ENCODE peak calls at places on chromosomes 7 and 10, in four cellular contexts. C is IMR-90, Y is neuronal stem cell, K is mesenchymal stem cell. V is an unnamed sample.

GRCh38 chr7:47596502-47597202 is 14.7 kb upstream of the TNS3 start:
- DNase-seq in K (peak), C (no peak), Y (no peak), V (no peak)

GRCh38 chr10:26441491-26442214 is 3.5 kb downstream of the APBB1IP start:
- DNase-seq in C (no peak), K (no peak), Y (no peak), V (no peak)

GRCh38 chr7:44565097-44565794 is 8.5 kb downstream of the DDX56 start:
- DNase-seq in K (peak), C (peak), Y (peak), V (peak)

GRCh38 chr7:14199336-14199735 is 209.9 kb upstream of the ETV1 start:
- DNase-seq in Y (no peak), K (no peak), C (no peak), V (no peak)

GRCh38 chr10:58695022-58695421 is 182.3 kb downstream of the BICC1 start:
- DNase-seq in K (no peak), Y (no peak), C (peak), V (no peak)

GRCh38 chr7:5827755-5828154 is 46.3 kb upstream of the RNF216 start:
- DNase-seq in K (no peak), C (no peak), Y (no peak), V (peak)

GRCh38 chr10:69222157-69223027 is 2.3 kb downstream of the HKDC1 start:
- DNase-seq in Y (peak), K (peak), C (peak), V (peak)

GRCh38 chr7:139591550-139592195 is 68.2 kb downstream of the CLEC2L start:
- DNase-seq in C (no peak), Y (no peak), K (no peak), V (no peak)

GRCh38 chr10:101779544-101780186 is 3.6 kb downstream of the NPM3 start:
- DNase-seq in K (peak), Y (peak), C (peak), V (peak)

GRCh38 chr7:11373546-11374142 is 400.0 kb downstream of the PHF14 start:
- DNase-seq in C (no peak), K (peak), Y (no peak), V (no peak)

GRCh38 chr7:80468931-80469714 is 42.7 kb downstream of the GNAT3 start:
- DNase-seq in C (peak), K (no peak), Y (no peak), V (no peak)

GRCh38 chr7:40826419-40827216 is 691.8 kb downstream of the SUGCT start:
- DNase-seq in C (peak), Y (peak), K (peak), V (no peak)

GRCh38 chr7:120588862-120589261 is 269.1 kb downstream of the TSPAN12 start:
- DNase-seq in K (no peak), C (no peak), Y (no peak), V (no peak)

GRCh38 chr10:11568578-11568977 is 42.9 kb downstream of the USP6NL start:
- DNase-seq in C (no peak), K (no peak), Y (no peak), V (no peak)

GRCh38 chr10:90407116-90407515 is 450.7 kb downstream of the HTR7 start:
- DNase-seq in K (peak), Y (no peak), C (peak), V (no peak)

GRCh38 chr10:21593986-21594385 is 60.0 kb downstream of the MLLT10 start:
- DNase-seq in K (no peak), Y (no peak), C (no peak), V (no peak)

GRCh38 chr7:112272921-112273561 is 66.5 kb downstream of the ZNF277 start:
- DNase-seq in Y (no peak), K (no peak), C (no peak), V (no peak)

GRCh38 chr7:94584113-94584512 is 71.8 kb downstream of the SGCE start:
- DNase-seq in C (peak), K (no peak), Y (no peak), V (no peak)

GRCh38 chr7:30707391-30708351 is 25.4 kb upstream of the CRHR2 start:
- DNase-seq in K (no peak), Y (no peak), C (no peak), V (no peak)

GRCh38 chr7:102044984-102045673 is 227.7 kb downstream of the CUX1 start:
- DNase-seq in C (peak), K (no peak), Y (no peak), V (no peak)

GRCh38 chr10:42950606-42951485 is 126.0 kb upstream of the RET start:
- DNase-seq in C (no peak), Y (no peak), K (no peak), V (peak)

GRCh38 chr10:66809402-66809801 is 116.4 kb upstream of the LRRTM3 start:
- DNase-seq in K (no peak), Y (no peak), C (no peak), V (no peak)

GRCh38 chr10:19889279-19889678 is 73.0 kb downstream of the PLXDC2 start:
- DNase-seq in Y (no peak), C (no peak), K (peak), V (no peak)

GRCh38 chr7:45701701-45702460 is 127.7 kb downstream of the ADCY1 start:
- DNase-seq in C (no peak), Y (no peak), K (no peak), V (no peak)

GRCh38 chr7:92108821-92109220 is 25.5 kb downstream of the CYP51A1 start:
- DNase-seq in C (no peak), Y (no peak), K (no peak), V (no peak)

GRCh38 chr10:96096958-96097357 is 33.1 kb upstream of the ZNF518A start:
- DNase-seq in C (no peak), Y (no peak), K (no peak), V (no peak)

GRCh38 chr10:91162050-91162494 is 58.4 kb upstream of the PCGF5 start:
- DNase-seq in C (peak), Y (no peak), K (peak), V (no peak)

DNA sequence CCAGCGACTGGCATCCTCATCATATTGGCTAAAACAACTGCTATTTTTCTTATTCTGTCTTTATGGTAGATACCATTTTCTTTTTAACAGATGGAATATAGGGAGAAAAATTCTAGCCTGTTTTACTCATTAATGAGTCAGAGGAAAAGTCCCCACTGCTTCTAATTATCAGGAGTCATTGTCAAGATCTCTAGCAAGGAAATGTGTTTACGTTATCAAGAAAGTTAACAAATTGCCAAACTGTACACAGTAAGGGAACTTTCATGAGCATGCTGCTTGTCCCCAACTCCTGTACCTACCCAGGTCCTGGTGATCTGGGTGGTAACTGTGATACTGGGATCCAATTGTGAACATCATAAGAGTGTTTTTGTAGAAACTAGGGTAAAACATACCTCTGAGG is 117.6 kb upstream of the KIAA1217 start:
- DNase-seq in K (no peak), C (no peak), Y (no peak), V (no peak)
- H2BK15ac ChIP-seq in K (no peak), C (no peak), Y (no peak), V (no peak)

GRCh38 chr10:71004176-71004575 is 115.8 kb upstream of the PCBD1 start:
- DNase-seq in K (no peak), Y (no peak), C (no peak), V (no peak)
- H2BK15ac ChIP-seq in K (no peak), Y (peak), C (no peak), V (no peak)

GRCh38 chr7:22842383-22842903 is 19.8 kb upstream of the TOMM7 start:
- DNase-seq in Y (no peak), K (no peak), C (no peak), V (no peak)
- H2BK15ac ChIP-seq in Y (no peak), K (no peak), C (no peak), V (no peak)

DNA sequence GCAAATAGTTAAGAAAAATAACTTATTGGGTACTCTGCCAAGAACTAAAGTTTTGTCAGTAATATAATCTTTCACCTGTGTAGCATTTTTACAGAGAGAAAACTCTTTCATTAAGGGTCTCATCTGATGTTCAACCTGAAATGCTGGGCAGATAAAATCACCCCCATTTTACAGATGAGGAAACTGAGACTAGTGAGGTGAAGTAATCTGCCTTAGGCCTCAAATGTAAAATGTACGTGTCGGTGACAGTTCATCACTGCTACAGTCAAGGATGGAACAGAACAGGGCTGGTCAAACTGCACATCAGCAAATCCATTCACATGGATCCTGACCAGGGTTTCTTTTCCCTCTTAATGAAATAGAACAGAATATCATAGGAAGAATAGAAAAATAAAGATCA is 121.8 kb downstream of the RAPGEF5 start:
- DNase-seq in Y (no peak), C (no peak), K (no peak), V (no peak)
- H2BK15ac ChIP-seq in Y (no peak), C (no peak), K (no peak), V (no peak)

GRCh38 chr7:77328669-77329068 is 87.5 kb downstream of the GSAP start:
- DNase-seq in C (peak), K (no peak), Y (no peak), V (no peak)

GRCh38 chr7:77335581-77335980 is 80.6 kb downstream of the GSAP start:
- DNase-seq in K (no peak), Y (no peak), C (no peak), V (no peak)

GRCh38 chr7:77329466-77330168 is 86.5 kb downstream of the GSAP start:
- DNase-seq in Y (no peak), C (no peak), K (no peak), V (no peak)

GRCh38 chr7:77330169-77330882 is 85.8 kb downstream of the GSAP start:
- DNase-seq in Y (no peak), C (peak), K (peak), V (no peak)

DNA sequence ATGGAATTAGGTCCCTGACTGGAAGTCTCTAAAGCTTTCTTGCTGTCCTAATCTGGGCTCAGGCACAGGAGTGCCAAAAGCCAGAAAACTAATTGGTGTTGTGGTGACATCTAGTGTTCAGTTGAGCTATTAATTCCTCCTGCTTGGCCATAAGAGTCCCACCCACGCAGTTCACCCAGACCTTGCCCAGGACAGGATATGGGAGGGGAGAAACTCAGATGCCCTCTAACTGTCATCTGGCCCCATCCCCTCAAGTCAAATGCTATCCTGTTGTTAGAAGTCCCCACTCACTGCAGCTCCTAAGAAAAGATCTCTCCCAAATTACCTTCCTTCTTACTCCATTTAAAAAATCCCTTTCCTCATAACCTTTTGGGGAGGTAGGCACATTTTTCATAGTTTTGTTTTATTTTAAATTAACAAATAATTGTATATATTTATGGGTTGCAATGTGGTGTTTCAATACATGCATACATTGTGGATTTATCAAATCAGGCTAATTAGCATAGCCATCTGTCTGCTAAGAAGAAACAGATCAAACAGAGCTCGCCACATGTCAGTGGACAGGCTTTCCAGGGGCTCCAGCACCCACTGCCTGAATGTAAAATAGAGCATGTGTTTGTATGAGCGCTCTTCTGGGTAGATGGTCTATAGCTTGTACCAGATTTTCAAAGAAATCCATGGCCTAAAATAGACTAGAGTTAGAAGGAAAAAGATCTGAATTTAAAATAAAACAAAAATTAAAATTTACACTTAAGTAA is 84.0 kb downstream of the GSAP start:
- DNase-seq in C (peak), K (peak), Y (peak), V (peak)
- H2BK15ac ChIP-seq in C (peak), K (no peak), Y (no peak), V (no peak)

DNA sequence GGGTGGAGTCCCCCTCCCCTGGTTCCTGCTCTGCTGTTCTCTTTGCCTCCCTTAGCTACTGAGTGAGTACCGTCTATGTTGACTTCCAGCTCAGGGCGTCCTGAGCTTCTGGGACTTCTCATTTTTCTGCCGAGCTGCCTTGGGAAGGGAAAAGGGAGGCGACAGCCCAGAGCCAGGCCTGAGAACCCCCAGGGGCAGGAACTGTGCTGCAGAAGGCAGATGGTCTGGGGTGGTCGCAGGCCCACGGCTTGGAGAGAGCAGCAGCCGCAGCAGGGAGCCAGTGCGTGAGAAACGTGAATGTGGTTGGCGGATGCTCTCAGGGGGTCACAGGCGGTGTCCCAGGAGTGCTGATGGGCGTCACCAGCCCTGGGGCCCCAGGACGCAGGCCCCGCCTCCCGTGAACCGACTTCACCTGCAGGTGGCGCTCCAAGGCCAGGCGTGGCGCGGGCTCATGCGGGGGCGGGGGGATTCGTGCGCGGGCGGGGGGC is 9.2 kb upstream of the PWWP2B start:
- DNase-seq in K (peak), Y (peak), C (peak), V (peak)
- H2BK15ac ChIP-seq in K (no peak), Y (no peak), C (no peak), V (no peak)

GRCh38 chr7:128936798-128937197 is 929 bp upstream of the IRF5 start:
- DNase-seq in K (no peak), Y (no peak), C (no peak), V (no peak)

GRCh38 chr7:128931965-128932861 is 5.5 kb upstream of the IRF5 start:
- DNase-seq in Y (no peak), K (no peak), C (no peak), V (no peak)

GRCh38 chr7:128932862-128933821 is 4.6 kb upstream of the IRF5 start:
- DNase-seq in K (no peak), C (no peak), Y (no peak), V (no peak)

GRCh38 chr7:128937271-128937646 is 468 bp upstream of the IRF5 start:
- DNase-seq in Y (no peak), K (no peak), C (no peak), V (no peak)

GRCh38 chr7:128934361-128935352 is 3.1 kb upstream of the IRF5 start:
- DNase-seq in C (no peak), Y (no peak), K (no peak), V (no peak)
- H2BK15ac ChIP-seq in C (no peak), Y (no peak), K (no peak), V (no peak)

GRCh38 chr7:84258628-84259027 is 64.0 kb upstream of the SEMA3A start:
- DNase-seq in C (peak), K (no peak), Y (no peak), V (no peak)

GRCh38 chr7:84263106-84263505 is 68.5 kb upstream of the SEMA3A start:
- DNase-seq in K (no peak), Y (no peak), C (no peak), V (no peak)

GRCh38 chr7:84264341-84264740 is 69.8 kb upstream of the SEMA3A start:
- DNase-seq in K (no peak), Y (no peak), C (no peak), V (no peak)

GRCh38 chr7:84256481-84256880 is 61.9 kb upstream of the SEMA3A start:
- DNase-seq in K (peak), Y (no peak), C (peak), V (no peak)

DNA sequence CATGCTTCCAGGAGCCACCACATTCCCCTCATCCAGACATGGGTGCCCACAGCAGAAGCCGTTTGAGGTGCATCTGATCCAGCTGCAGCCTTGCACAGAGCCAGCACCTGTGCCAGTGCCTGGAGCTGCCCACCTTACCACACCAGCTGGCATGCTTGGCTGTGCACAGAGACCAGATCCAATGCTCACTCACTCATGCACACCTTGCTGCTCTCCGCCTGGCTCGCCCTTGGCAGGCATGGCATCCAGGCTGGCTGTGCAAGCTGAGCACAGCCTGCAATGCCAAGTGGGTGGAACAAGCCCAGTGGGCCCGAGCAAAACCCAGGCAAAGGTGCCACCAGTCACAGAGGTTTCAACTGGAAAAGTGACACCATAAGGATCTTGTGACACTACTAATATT is 66.9 kb upstream of the SEMA3A start:
- DNase-seq in K (no peak), Y (no peak), C (no peak), V (no peak)
- H2BK15ac ChIP-seq in K (no peak), Y (no peak), C (no peak), V (no peak)

V was measured in H9.